ENCODE peak calls at places on chromosomes 4 and X, in eight cellular contexts. C, O, H, P, D, E, R and W are unnamed samples.

GRCh38 chr4:149549911-149550310 is 265.7 kb downstream of the IQCM start:
- DNase-seq in P (no peak), E (no peak), C (no peak), R (no peak), H (no peak), D (no peak), O (no peak), W (no peak)

GRCh38 chrX:50161143-50161542 is 39.7 kb downstream of the AKAP4 start:
- DNase-seq in O (no peak), H (no peak), R (no peak), E (no peak), C (no peak), D (no peak), P (no peak), W (no peak)

GRCh38 chrX:138745215-138745614 is 33.7 kb upstream of the FGF13 start:
- DNase-seq in H (peak), O (no peak), C (no peak), P (no peak), E (peak), D (no peak), R (no peak), W (no peak)

GRCh38 chr4:158656439-158656838 is 15.2 kb downstream of the C4orf46 start:
- DNase-seq in H (no peak), C (no peak), E (no peak), R (no peak), O (no peak), D (no peak), P (no peak), W (no peak)

GRCh38 chrX:20529711-20530110 is 263.0 kb upstream of the RPS6KA3 start:
- DNase-seq in D (no peak), O (no peak), H (no peak), P (no peak), R (no peak), E (no peak), C (no peak), W (no peak)

GRCh38 chr4:73776363-73776762 is 36.0 kb downstream of the CXCL8 start:
- DNase-seq in C (no peak), O (peak), R (no peak), D (no peak), H (no peak), P (no peak), E (no peak), W (peak)

GRCh38 chrX:69079278-69079677 is 86.0 kb downstream of the PJA1 start:
- DNase-seq in E (no peak), P (no peak), C (no peak), O (no peak), D (no peak), H (no peak), R (no peak), W (no peak)

GRCh38 chrX:10783451-10783995 is 163.1 kb upstream of the MID1 start:
- DNase-seq in O (no peak), C (no peak), D (no peak), P (no peak), E (no peak), R (no peak), H (no peak), W (no peak)

GRCh38 chr4:56799824-56800756 is 21.4 kb downstream of the SPINK2 start:
- DNase-seq in C (peak), E (peak), O (peak), P (peak), R (peak), H (peak), D (peak), W (peak)

GRCh38 chr4:140372607-140373327 is 679 bp upstream of the SCOC start:
- DNase-seq in D (no peak), R (no peak), H (no peak), P (no peak), E (peak), C (peak), O (no peak), W (no peak)

GRCh38 chr4:181007751-181008150 is 1235.5 kb upstream of the TENM3 start:
- DNase-seq in E (no peak), R (no peak), D (no peak), C (no peak), H (no peak), O (no peak), P (no peak), W (no peak)

GRCh38 chr4:36165256-36166005 is 78.9 kb downstream of the ARAP2 start:
- DNase-seq in D (no peak), R (no peak), C (no peak), O (no peak), P (no peak), E (no peak), H (no peak), W (no peak)

GRCh38 chrX:21947671-21948070 is 7.2 kb downstream of the SMS start:
- DNase-seq in R (no peak), P (no peak), C (no peak), E (no peak), D (no peak), O (no peak), H (no peak), W (no peak)

GRCh38 chrX:28920141-28920540 is 332.9 kb downstream of the IL1RAPL1 start:
- DNase-seq in E (no peak), C (no peak), H (no peak), P (no peak), O (no peak), D (no peak), R (no peak), W (no peak)

GRCh38 chr4:106287353-106287969 is 28.5 kb downstream of the TBCK start:
- DNase-seq in H (peak), O (no peak), R (no peak), C (no peak), P (peak), E (no peak), D (no peak), W (no peak)

GRCh38 chr4:178415925-178416324 is 973.7 kb upstream of the AGA start:
- DNase-seq in R (no peak), H (no peak), O (no peak), P (no peak), C (no peak), D (no peak), E (no peak), W (no peak)

GRCh38 chr4:89929425-89930272 is 35.0 kb downstream of the MMRN1 start:
- DNase-seq in C (peak), P (no peak), O (no peak), D (no peak), R (no peak), E (no peak), H (no peak), W (no peak)

GRCh38 chr4:105715692-105716278 is 7.2 kb downstream of the GSTCD start:
- DNase-seq in O (no peak), P (peak), R (no peak), H (no peak), D (no peak), C (no peak), E (no peak), W (no peak)

GRCh38 chrX:18946157-18946556 is 37.8 kb downstream of the PHKA2 start:
- DNase-seq in C (no peak), E (no peak), H (no peak), R (no peak), D (no peak), P (no peak), O (no peak), W (no peak)

GRCh38 chr4:58453956-58454355 is 1343.8 kb upstream of the IGFBP7 start:
- DNase-seq in C (no peak), D (no peak), O (no peak), R (no peak), H (no peak), P (no peak), E (no peak), W (no peak)

GRCh38 chr4:27790911-27791310 is 930.3 kb downstream of the STIM2 start:
- DNase-seq in O (no peak), P (peak), R (no peak), C (no peak), E (no peak), D (no peak), H (no peak), W (no peak)

GRCh38 chrX:122739770-122740169 is 444.3 kb upstream of the GRIA3 start:
- DNase-seq in P (no peak), H (no peak), O (no peak), E (no peak), R (no peak), C (no peak), D (no peak), W (no peak)

GRCh38 chrX:155747520-155747919 is 133.6 kb upstream of the VAMP7 start:
- DNase-seq in P (no peak), H (no peak), E (no peak), R (peak), D (peak), O (no peak), C (no peak), W (no peak)

GRCh38 chr4:146098397-146098796 is 77.1 kb upstream of the LSM6 start:
- DNase-seq in R (no peak), H (no peak), E (no peak), O (no peak), D (no peak), P (no peak), C (no peak), W (no peak)